ENCODE peak calls at places on chromosomes 11 and 22, in seven cellular contexts. One of them, this sample, is unnamed.

GRCh38 chr22:50081426-50082196 is 3.6 kb downstream of the MLC1 start:
- DNase-seq in activated CD8-positive, alpha-beta T cell treated with anti-CD3 and anti-CD28 coated beads for 36 hours: no peak
- DNase-seq in GM06990: no peak
- DNase-seq in stimulated activated naive B cell treated with anti-CD40 and anti-IgM and Interleukin-4, amounts not matched to agents 10 μg/mL and 1 μg/mL and 100 μg/mL, for 72 hours: no peak
- DNase-seq in osteoblast: peak
- DNase-seq in stimulated activated CD4-positive, alpha-beta T cell treated with anti-CD3 and anti-CD28 coated beads, Interleukin-1b, Interleukin-23, amount 100 ng/mL, for 24 hours: no peak
- DNase-seq in NCI-H524 treated with DMSO at 0.1 percent for 48 hours: no peak
- DNase-seq in this sample: no peak

GRCh38 chr11:5204787-5205186 is 4.3 kb upstream of the OR51V1 start:
- DNase-seq in stimulated activated CD4-positive, alpha-beta T cell treated with anti-CD3 and anti-CD28 coated beads, Interleukin-1b, Interleukin-23, amount 100 ng/mL, for 24 hours: no peak
- DNase-seq in stimulated activated naive B cell treated with anti-CD40 and anti-IgM and Interleukin-4, amounts not matched to agents 10 μg/mL and 1 μg/mL and 100 μg/mL, for 72 hours: no peak
- DNase-seq in GM06990: no peak
- DNase-seq in activated CD8-positive, alpha-beta T cell treated with anti-CD3 and anti-CD28 coated beads for 36 hours: no peak
- DNase-seq in NCI-H524 treated with DMSO at 0.1 percent for 48 hours: no peak
- DNase-seq in osteoblast: peak
- DNase-seq in this sample: no peak

GRCh38 chr11:117187007-117187406 is 8.5 kb downstream of the SIDT2 start:
- DNase-seq in osteoblast: peak
- DNase-seq in NCI-H524 treated with DMSO at 0.1 percent for 48 hours: no peak
- DNase-seq in stimulated activated naive B cell treated with anti-CD40 and anti-IgM and Interleukin-4, amounts not matched to agents 10 μg/mL and 1 μg/mL and 100 μg/mL, for 72 hours: no peak
- DNase-seq in stimulated activated CD4-positive, alpha-beta T cell treated with anti-CD3 and anti-CD28 coated beads, Interleukin-1b, Interleukin-23, amount 100 ng/mL, for 24 hours: no peak
- DNase-seq in GM06990: no peak
- DNase-seq in activated CD8-positive, alpha-beta T cell treated with anti-CD3 and anti-CD28 coated beads for 36 hours: no peak
- DNase-seq in this sample: no peak

GRCh38 chr11:92048415-92048814 is 176.2 kb upstream of the FAT3 start:
- DNase-seq in stimulated activated CD4-positive, alpha-beta T cell treated with anti-CD3 and anti-CD28 coated beads, Interleukin-1b, Interleukin-23, amount 100 ng/mL, for 24 hours: no peak
- DNase-seq in osteoblast: no peak
- DNase-seq in GM06990: no peak
- DNase-seq in stimulated activated naive B cell treated with anti-CD40 and anti-IgM and Interleukin-4, amounts not matched to agents 10 μg/mL and 1 μg/mL and 100 μg/mL, for 72 hours: no peak
- DNase-seq in NCI-H524 treated with DMSO at 0.1 percent for 48 hours: no peak
- DNase-seq in activated CD8-positive, alpha-beta T cell treated with anti-CD3 and anti-CD28 coated beads for 36 hours: no peak
- DNase-seq in this sample: peak

GRCh38 chr11:16945671-16946469 is 68.3 kb downstream of the PLEKHA7 start:
- DNase-seq in activated CD8-positive, alpha-beta T cell treated with anti-CD3 and anti-CD28 coated beads for 36 hours: peak
- DNase-seq in osteoblast: no peak
- DNase-seq in stimulated activated naive B cell treated with anti-CD40 and anti-IgM and Interleukin-4, amounts not matched to agents 10 μg/mL and 1 μg/mL and 100 μg/mL, for 72 hours: peak
- DNase-seq in GM06990: peak
- DNase-seq in NCI-H524 treated with DMSO at 0.1 percent for 48 hours: no peak
- DNase-seq in stimulated activated CD4-positive, alpha-beta T cell treated with anti-CD3 and anti-CD28 coated beads, Interleukin-1b, Interleukin-23, amount 100 ng/mL, for 24 hours: no peak
- DNase-seq in this sample: no peak

GRCh38 chr11:11218287-11218986 is 134.6 kb downstream of the CSNK2A3 start:
- DNase-seq in stimulated activated CD4-positive, alpha-beta T cell treated with anti-CD3 and anti-CD28 coated beads, Interleukin-1b, Interleukin-23, amount 100 ng/mL, for 24 hours: no peak
- DNase-seq in osteoblast: no peak
- DNase-seq in NCI-H524 treated with DMSO at 0.1 percent for 48 hours: no peak
- DNase-seq in GM06990: no peak
- DNase-seq in stimulated activated naive B cell treated with anti-CD40 and anti-IgM and Interleukin-4, amounts not matched to agents 10 μg/mL and 1 μg/mL and 100 μg/mL, for 72 hours: no peak
- DNase-seq in activated CD8-positive, alpha-beta T cell treated with anti-CD3 and anti-CD28 coated beads for 36 hours: no peak
- DNase-seq in this sample: no peak

GRCh38 chr11:128716231-128716630 is 22.4 kb downstream of the FLI1 start:
- DNase-seq in activated CD8-positive, alpha-beta T cell treated with anti-CD3 and anti-CD28 coated beads for 36 hours: peak
- DNase-seq in stimulated activated naive B cell treated with anti-CD40 and anti-IgM and Interleukin-4, amounts not matched to agents 10 μg/mL and 1 μg/mL and 100 μg/mL, for 72 hours: no peak
- DNase-seq in NCI-H524 treated with DMSO at 0.1 percent for 48 hours: no peak
- DNase-seq in GM06990: no peak
- DNase-seq in osteoblast: no peak
- DNase-seq in stimulated activated CD4-positive, alpha-beta T cell treated with anti-CD3 and anti-CD28 coated beads, Interleukin-1b, Interleukin-23, amount 100 ng/mL, for 24 hours: no peak
- DNase-seq in this sample: no peak

GRCh38 chr22:48827228-48827810 is 1000.4 kb downstream of the BRD1 start:
- DNase-seq in stimulated activated naive B cell treated with anti-CD40 and anti-IgM and Interleukin-4, amounts not matched to agents 10 μg/mL and 1 μg/mL and 100 μg/mL, for 72 hours: no peak
- DNase-seq in activated CD8-positive, alpha-beta T cell treated with anti-CD3 and anti-CD28 coated beads for 36 hours: no peak
- DNase-seq in NCI-H524 treated with DMSO at 0.1 percent for 48 hours: no peak
- DNase-seq in osteoblast: no peak
- DNase-seq in GM06990: no peak
- DNase-seq in stimulated activated CD4-positive, alpha-beta T cell treated with anti-CD3 and anti-CD28 coated beads, Interleukin-1b, Interleukin-23, amount 100 ng/mL, for 24 hours: no peak
- DNase-seq in this sample: no peak

GRCh38 chr11:1503708-1504104 is 17.1 kb upstream of the MOB2 start:
- DNase-seq in activated CD8-positive, alpha-beta T cell treated with anti-CD3 and anti-CD28 coated beads for 36 hours: no peak
- DNase-seq in NCI-H524 treated with DMSO at 0.1 percent for 48 hours: no peak
- DNase-seq in GM06990: no peak
- DNase-seq in stimulated activated CD4-positive, alpha-beta T cell treated with anti-CD3 and anti-CD28 coated beads, Interleukin-1b, Interleukin-23, amount 100 ng/mL, for 24 hours: no peak
- DNase-seq in stimulated activated naive B cell treated with anti-CD40 and anti-IgM and Interleukin-4, amounts not matched to agents 10 μg/mL and 1 μg/mL and 100 μg/mL, for 72 hours: no peak
- DNase-seq in osteoblast: no peak
- DNase-seq in this sample: no peak

GRCh38 chr11:86469491-86470388 is 95.1 kb downstream of the CCDC81 start:
- DNase-seq in osteoblast: no peak
- DNase-seq in NCI-H524 treated with DMSO at 0.1 percent for 48 hours: no peak
- DNase-seq in stimulated activated CD4-positive, alpha-beta T cell treated with anti-CD3 and anti-CD28 coated beads, Interleukin-1b, Interleukin-23, amount 100 ng/mL, for 24 hours: no peak
- DNase-seq in activated CD8-positive, alpha-beta T cell treated with anti-CD3 and anti-CD28 coated beads for 36 hours: no peak
- DNase-seq in stimulated activated naive B cell treated with anti-CD40 and anti-IgM and Interleukin-4, amounts not matched to agents 10 μg/mL and 1 μg/mL and 100 μg/mL, for 72 hours: no peak
- DNase-seq in GM06990: no peak
- DNase-seq in this sample: no peak

GRCh38 chr22:17430298-17430900 is 61.1 kb downstream of the CECR2 start:
- DNase-seq in activated CD8-positive, alpha-beta T cell treated with anti-CD3 and anti-CD28 coated beads for 36 hours: no peak
- DNase-seq in NCI-H524 treated with DMSO at 0.1 percent for 48 hours: peak
- DNase-seq in stimulated activated CD4-positive, alpha-beta T cell treated with anti-CD3 and anti-CD28 coated beads, Interleukin-1b, Interleukin-23, amount 100 ng/mL, for 24 hours: no peak
- DNase-seq in osteoblast: no peak
- DNase-seq in stimulated activated naive B cell treated with anti-CD40 and anti-IgM and Interleukin-4, amounts not matched to agents 10 μg/mL and 1 μg/mL and 100 μg/mL, for 72 hours: no peak
- DNase-seq in GM06990: no peak
- DNase-seq in this sample: no peak

GRCh38 chr11:75809991-75810390 is 5.0 kb upstream of the UVRAG start:
- DNase-seq in osteoblast: no peak
- DNase-seq in GM06990: no peak
- DNase-seq in NCI-H524 treated with DMSO at 0.1 percent for 48 hours: no peak
- DNase-seq in activated CD8-positive, alpha-beta T cell treated with anti-CD3 and anti-CD28 coated beads for 36 hours: no peak
- DNase-seq in stimulated activated naive B cell treated with anti-CD40 and anti-IgM and Interleukin-4, amounts not matched to agents 10 μg/mL and 1 μg/mL and 100 μg/mL, for 72 hours: no peak
- DNase-seq in stimulated activated CD4-positive, alpha-beta T cell treated with anti-CD3 and anti-CD28 coated beads, Interleukin-1b, Interleukin-23, amount 100 ng/mL, for 24 hours: no peak
- DNase-seq in this sample: no peak

GRCh38 chr11:122863704-122864326 is 18.7 kb upstream of the JHY start:
- DNase-seq in stimulated activated naive B cell treated with anti-CD40 and anti-IgM and Interleukin-4, amounts not matched to agents 10 μg/mL and 1 μg/mL and 100 μg/mL, for 72 hours: no peak
- DNase-seq in GM06990: no peak
- DNase-seq in osteoblast: peak
- DNase-seq in activated CD8-positive, alpha-beta T cell treated with anti-CD3 and anti-CD28 coated beads for 36 hours: peak
- DNase-seq in stimulated activated CD4-positive, alpha-beta T cell treated with anti-CD3 and anti-CD28 coated beads, Interleukin-1b, Interleukin-23, amount 100 ng/mL, for 24 hours: no peak
- DNase-seq in NCI-H524 treated with DMSO at 0.1 percent for 48 hours: no peak
- DNase-seq in this sample: peak

GRCh38 chr11:14583252-14584105 is 60.1 kb upstream of the PDE3B start:
- DNase-seq in stimulated activated CD4-positive, alpha-beta T cell treated with anti-CD3 and anti-CD28 coated beads, Interleukin-1b, Interleukin-23, amount 100 ng/mL, for 24 hours: no peak
- DNase-seq in NCI-H524 treated with DMSO at 0.1 percent for 48 hours: peak
- DNase-seq in GM06990: no peak
- DNase-seq in osteoblast: no peak
- DNase-seq in stimulated activated naive B cell treated with anti-CD40 and anti-IgM and Interleukin-4, amounts not matched to agents 10 μg/mL and 1 μg/mL and 100 μg/mL, for 72 hours: no peak
- DNase-seq in activated CD8-positive, alpha-beta T cell treated with anti-CD3 and anti-CD28 coated beads for 36 hours: no peak
- DNase-seq in this sample: no peak

GRCh38 chr11:130088909-130089668 is 19.4 kb downstream of the APLP2 start:
- DNase-seq in activated CD8-positive, alpha-beta T cell treated with anti-CD3 and anti-CD28 coated beads for 36 hours: no peak
- DNase-seq in stimulated activated naive B cell treated with anti-CD40 and anti-IgM and Interleukin-4, amounts not matched to agents 10 μg/mL and 1 μg/mL and 100 μg/mL, for 72 hours: no peak
- DNase-seq in NCI-H524 treated with DMSO at 0.1 percent for 48 hours: no peak
- DNase-seq in GM06990: no peak
- DNase-seq in osteoblast: no peak
- DNase-seq in stimulated activated CD4-positive, alpha-beta T cell treated with anti-CD3 and anti-CD28 coated beads, Interleukin-1b, Interleukin-23, amount 100 ng/mL, for 24 hours: no peak
- DNase-seq in this sample: no peak

GRCh38 chr22:48071828-48072227 is 1309.4 kb downstream of the TBC1D22A start:
- DNase-seq in osteoblast: no peak
- DNase-seq in NCI-H524 treated with DMSO at 0.1 percent for 48 hours: no peak
- DNase-seq in stimulated activated naive B cell treated with anti-CD40 and anti-IgM and Interleukin-4, amounts not matched to agents 10 μg/mL and 1 μg/mL and 100 μg/mL, for 72 hours: no peak
- DNase-seq in GM06990: no peak
- DNase-seq in stimulated activated CD4-positive, alpha-beta T cell treated with anti-CD3 and anti-CD28 coated beads, Interleukin-1b, Interleukin-23, amount 100 ng/mL, for 24 hours: no peak
- DNase-seq in activated CD8-positive, alpha-beta T cell treated with anti-CD3 and anti-CD28 coated beads for 36 hours: no peak
- DNase-seq in this sample: no peak

GRCh38 chr22:39252461-39253391 is 7.9 kb upstream of the PDGFB start:
- DNase-seq in osteoblast: no peak
- DNase-seq in stimulated activated CD4-positive, alpha-beta T cell treated with anti-CD3 and anti-CD28 coated beads, Interleukin-1b, Interleukin-23, amount 100 ng/mL, for 24 hours: no peak
- DNase-seq in activated CD8-positive, alpha-beta T cell treated with anti-CD3 and anti-CD28 coated beads for 36 hours: no peak
- DNase-seq in NCI-H524 treated with DMSO at 0.1 percent for 48 hours: no peak
- DNase-seq in GM06990: no peak
- DNase-seq in stimulated activated naive B cell treated with anti-CD40 and anti-IgM and Interleukin-4, amounts not matched to agents 10 μg/mL and 1 μg/mL and 100 μg/mL, for 72 hours: no peak
- DNase-seq in this sample: no peak

GRCh38 chr11:94790771-94791180 is 22.6 kb downstream of the AMOTL1 start:
- DNase-seq in stimulated activated CD4-positive, alpha-beta T cell treated with anti-CD3 and anti-CD28 coated beads, Interleukin-1b, Interleukin-23, amount 100 ng/mL, for 24 hours: no peak
- DNase-seq in osteoblast: no peak
- DNase-seq in stimulated activated naive B cell treated with anti-CD40 and anti-IgM and Interleukin-4, amounts not matched to agents 10 μg/mL and 1 μg/mL and 100 μg/mL, for 72 hours: no peak
- DNase-seq in GM06990: no peak
- DNase-seq in activated CD8-positive, alpha-beta T cell treated with anti-CD3 and anti-CD28 coated beads for 36 hours: no peak
- DNase-seq in NCI-H524 treated with DMSO at 0.1 percent for 48 hours: no peak
- DNase-seq in this sample: no peak

GRCh38 chr22:19959587-19960490 is 18.2 kb upstream of the TXNRD2 start:
- DNase-seq in stimulated activated CD4-positive, alpha-beta T cell treated with anti-CD3 and anti-CD28 coated beads, Interleukin-1b, Interleukin-23, amount 100 ng/mL, for 24 hours: no peak
- DNase-seq in stimulated activated naive B cell treated with anti-CD40 and anti-IgM and Interleukin-4, amounts not matched to agents 10 μg/mL and 1 μg/mL and 100 μg/mL, for 72 hours: no peak
- DNase-seq in GM06990: no peak
- DNase-seq in activated CD8-positive, alpha-beta T cell treated with anti-CD3 and anti-CD28 coated beads for 36 hours: no peak
- DNase-seq in NCI-H524 treated with DMSO at 0.1 percent for 48 hours: no peak
- DNase-seq in osteoblast: peak
- DNase-seq in this sample: no peak

GRCh38 chr11:13291794-13292193 is 14.2 kb downstream of the BMAL1 start:
- DNase-seq in stimulated activated CD4-positive, alpha-beta T cell treated with anti-CD3 and anti-CD28 coated beads, Interleukin-1b, Interleukin-23, amount 100 ng/mL, for 24 hours: no peak
- DNase-seq in stimulated activated naive B cell treated with anti-CD40 and anti-IgM and Interleukin-4, amounts not matched to agents 10 μg/mL and 1 μg/mL and 100 μg/mL, for 72 hours: no peak
- DNase-seq in activated CD8-positive, alpha-beta T cell treated with anti-CD3 and anti-CD28 coated beads for 36 hours: no peak
- DNase-seq in NCI-H524 treated with DMSO at 0.1 percent for 48 hours: no peak
- DNase-seq in GM06990: no peak
- DNase-seq in osteoblast: no peak
- DNase-seq in this sample: no peak

GRCh38 chr11:84173078-84173477 is 886.9 kb upstream of the CCDC90B start:
- DNase-seq in stimulated activated CD4-positive, alpha-beta T cell treated with anti-CD3 and anti-CD28 coated beads, Interleukin-1b, Interleukin-23, amount 100 ng/mL, for 24 hours: no peak
- DNase-seq in GM06990: no peak
- DNase-seq in osteoblast: no peak
- DNase-seq in stimulated activated naive B cell treated with anti-CD40 and anti-IgM and Interleukin-4, amounts not matched to agents 10 μg/mL and 1 μg/mL and 100 μg/mL, for 72 hours: no peak
- DNase-seq in activated CD8-positive, alpha-beta T cell treated with anti-CD3 and anti-CD28 coated beads for 36 hours: no peak
- DNase-seq in NCI-H524 treated with DMSO at 0.1 percent for 48 hours: no peak
- DNase-seq in this sample: no peak

GRCh38 chr11:75293903-75294302 is 53.3 kb downstream of the TPBGL start:
- DNase-seq in stimulated activated naive B cell treated with anti-CD40 and anti-IgM and Interleukin-4, amounts not matched to agents 10 μg/mL and 1 μg/mL and 100 μg/mL, for 72 hours: no peak
- DNase-seq in activated CD8-positive, alpha-beta T cell treated with anti-CD3 and anti-CD28 coated beads for 36 hours: no peak
- DNase-seq in NCI-H524 treated with DMSO at 0.1 percent for 48 hours: no peak
- DNase-seq in GM06990: no peak
- DNase-seq in stimulated activated CD4-positive, alpha-beta T cell treated with anti-CD3 and anti-CD28 coated beads, Interleukin-1b, Interleukin-23, amount 100 ng/mL, for 24 hours: no peak
- DNase-seq in osteoblast: no peak
- DNase-seq in this sample: no peak

GRCh38 chr11:94511932-94512781 is at the start of gene C11orf97:
- DNase-seq in stimulated activated naive B cell treated with anti-CD40 and anti-IgM and Interleukin-4, amounts not matched to agents 10 μg/mL and 1 μg/mL and 100 μg/mL, for 72 hours: peak
- DNase-seq in osteoblast: peak
- DNase-seq in stimulated activated CD4-positive, alpha-beta T cell treated with anti-CD3 and anti-CD28 coated beads, Interleukin-1b, Interleukin-23, amount 100 ng/mL, for 24 hours: no peak
- DNase-seq in activated CD8-positive, alpha-beta T cell treated with anti-CD3 and anti-CD28 coated beads for 36 hours: peak
- DNase-seq in NCI-H524 treated with DMSO at 0.1 percent for 48 hours: no peak
- DNase-seq in GM06990: peak
- DNase-seq in this sample: no peak

GRCh38 chr11:44104472-44105294 is 9.2 kb downstream of the EXT2 start:
- DNase-seq in GM06990: no peak
- DNase-seq in stimulated activated CD4-positive, alpha-beta T cell treated with anti-CD3 and anti-CD28 coated beads, Interleukin-1b, Interleukin-23, amount 100 ng/mL, for 24 hours: no peak
- DNase-seq in stimulated activated naive B cell treated with anti-CD40 and anti-IgM and Interleukin-4, amounts not matched to agents 10 μg/mL and 1 μg/mL and 100 μg/mL, for 72 hours: no peak
- DNase-seq in activated CD8-positive, alpha-beta T cell treated with anti-CD3 and anti-CD28 coated beads for 36 hours: no peak
- DNase-seq in osteoblast: peak
- DNase-seq in NCI-H524 treated with DMSO at 0.1 percent for 48 hours: no peak
- DNase-seq in this sample: no peak

GRCh38 chr22:44753189-44754042 is 1.0 kb downstream of the ARHGAP8 start:
- DNase-seq in GM06990: no peak
- DNase-seq in osteoblast: peak
- DNase-seq in stimulated activated naive B cell treated with anti-CD40 and anti-IgM and Interleukin-4, amounts not matched to agents 10 μg/mL and 1 μg/mL and 100 μg/mL, for 72 hours: no peak
- DNase-seq in activated CD8-positive, alpha-beta T cell treated with anti-CD3 and anti-CD28 coated beads for 36 hours: no peak
- DNase-seq in NCI-H524 treated with DMSO at 0.1 percent for 48 hours: no peak
- DNase-seq in stimulated activated CD4-positive, alpha-beta T cell treated with anti-CD3 and anti-CD28 coated beads, Interleukin-1b, Interleukin-23, amount 100 ng/mL, for 24 hours: no peak
- DNase-seq in this sample: no peak

GRCh38 chr22:20022231-20023069 is 1.5 kb downstream of the TANGO2 start:
- DNase-seq in GM06990: no peak
- DNase-seq in activated CD8-positive, alpha-beta T cell treated with anti-CD3 and anti-CD28 coated beads for 36 hours: no peak
- DNase-seq in NCI-H524 treated with DMSO at 0.1 percent for 48 hours: no peak
- DNase-seq in stimulated activated naive B cell treated with anti-CD40 and anti-IgM and Interleukin-4, amounts not matched to agents 10 μg/mL and 1 μg/mL and 100 μg/mL, for 72 hours: no peak
- DNase-seq in osteoblast: peak
- DNase-seq in stimulated activated CD4-positive, alpha-beta T cell treated with anti-CD3 and anti-CD28 coated beads, Interleukin-1b, Interleukin-23, amount 100 ng/mL, for 24 hours: no peak
- DNase-seq in this sample: no peak

GRCh38 chr22:42994917-42995562 is 19.9 kb downstream of the PACSIN2 start:
- DNase-seq in stimulated activated naive B cell treated with anti-CD40 and anti-IgM and Interleukin-4, amounts not matched to agents 10 μg/mL and 1 μg/mL and 100 μg/mL, for 72 hours: peak
- DNase-seq in GM06990: peak
- DNase-seq in activated CD8-positive, alpha-beta T cell treated with anti-CD3 and anti-CD28 coated beads for 36 hours: no peak
- DNase-seq in osteoblast: peak
- DNase-seq in NCI-H524 treated with DMSO at 0.1 percent for 48 hours: no peak
- DNase-seq in stimulated activated CD4-positive, alpha-beta T cell treated with anti-CD3 and anti-CD28 coated beads, Interleukin-1b, Interleukin-23, amount 100 ng/mL, for 24 hours: no peak
- DNase-seq in this sample: peak

GRCh38 chr22:37254867-37255233 is 10.8 kb upstream of the RAC2 start:
- DNase-seq in stimulated activated naive B cell treated with anti-CD40 and anti-IgM and Interleukin-4, amounts not matched to agents 10 μg/mL and 1 μg/mL and 100 μg/mL, for 72 hours: no peak
- DNase-seq in osteoblast: peak
- DNase-seq in stimulated activated CD4-positive, alpha-beta T cell treated with anti-CD3 and anti-CD28 coated beads, Interleukin-1b, Interleukin-23, amount 100 ng/mL, for 24 hours: no peak
- DNase-seq in GM06990: no peak
- DNase-seq in NCI-H524 treated with DMSO at 0.1 percent for 48 hours: no peak
- DNase-seq in activated CD8-positive, alpha-beta T cell treated with anti-CD3 and anti-CD28 coated beads for 36 hours: no peak
- DNase-seq in this sample: no peak

GRCh38 chr22:44438056-44438455 is 60.0 kb downstream of the RTL6 start:
- DNase-seq in osteoblast: no peak
- DNase-seq in GM06990: no peak
- DNase-seq in stimulated activated CD4-positive, alpha-beta T cell treated with anti-CD3 and anti-CD28 coated beads, Interleukin-1b, Interleukin-23, amount 100 ng/mL, for 24 hours: no peak
- DNase-seq in NCI-H524 treated with DMSO at 0.1 percent for 48 hours: no peak
- DNase-seq in stimulated activated naive B cell treated with anti-CD40 and anti-IgM and Interleukin-4, amounts not matched to agents 10 μg/mL and 1 μg/mL and 100 μg/mL, for 72 hours: no peak
- DNase-seq in activated CD8-positive, alpha-beta T cell treated with anti-CD3 and anti-CD28 coated beads for 36 hours: no peak
- DNase-seq in this sample: no peak

GRCh38 chr22:49659281-49659923 is 168.3 kb downstream of the BRD1 start:
- DNase-seq in stimulated activated CD4-positive, alpha-beta T cell treated with anti-CD3 and anti-CD28 coated beads, Interleukin-1b, Interleukin-23, amount 100 ng/mL, for 24 hours: no peak
- DNase-seq in stimulated activated naive B cell treated with anti-CD40 and anti-IgM and Interleukin-4, amounts not matched to agents 10 μg/mL and 1 μg/mL and 100 μg/mL, for 72 hours: no peak
- DNase-seq in osteoblast: peak
- DNase-seq in NCI-H524 treated with DMSO at 0.1 percent for 48 hours: no peak
- DNase-seq in activated CD8-positive, alpha-beta T cell treated with anti-CD3 and anti-CD28 coated beads for 36 hours: no peak
- DNase-seq in GM06990: no peak
- DNase-seq in this sample: no peak

GRCh38 chr11:19398772-19399542 is 158.2 kb upstream of the E2F8 start:
- DNase-seq in stimulated activated naive B cell treated with anti-CD40 and anti-IgM and Interleukin-4, amounts not matched to agents 10 μg/mL and 1 μg/mL and 100 μg/mL, for 72 hours: no peak
- DNase-seq in NCI-H524 treated with DMSO at 0.1 percent for 48 hours: no peak
- DNase-seq in activated CD8-positive, alpha-beta T cell treated with anti-CD3 and anti-CD28 coated beads for 36 hours: no peak
- DNase-seq in GM06990: no peak
- DNase-seq in osteoblast: peak
- DNase-seq in stimulated activated CD4-positive, alpha-beta T cell treated with anti-CD3 and anti-CD28 coated beads, Interleukin-1b, Interleukin-23, amount 100 ng/mL, for 24 hours: no peak
- DNase-seq in this sample: no peak

GRCh38 chr11:17596711-17597110 is 49.7 kb downstream of the OTOG start:
- DNase-seq in stimulated activated naive B cell treated with anti-CD40 and anti-IgM and Interleukin-4, amounts not matched to agents 10 μg/mL and 1 μg/mL and 100 μg/mL, for 72 hours: no peak
- DNase-seq in GM06990: no peak
- DNase-seq in osteoblast: no peak
- DNase-seq in NCI-H524 treated with DMSO at 0.1 percent for 48 hours: no peak
- DNase-seq in activated CD8-positive, alpha-beta T cell treated with anti-CD3 and anti-CD28 coated beads for 36 hours: no peak
- DNase-seq in stimulated activated CD4-positive, alpha-beta T cell treated with anti-CD3 and anti-CD28 coated beads, Interleukin-1b, Interleukin-23, amount 100 ng/mL, for 24 hours: no peak
- DNase-seq in this sample: no peak

GRCh38 chr22:49934144-49934890 is 15.9 kb downstream of the CRELD2 start:
- DNase-seq in osteoblast: no peak
- DNase-seq in stimulated activated naive B cell treated with anti-CD40 and anti-IgM and Interleukin-4, amounts not matched to agents 10 μg/mL and 1 μg/mL and 100 μg/mL, for 72 hours: peak
- DNase-seq in stimulated activated CD4-positive, alpha-beta T cell treated with anti-CD3 and anti-CD28 coated beads, Interleukin-1b, Interleukin-23, amount 100 ng/mL, for 24 hours: no peak
- DNase-seq in NCI-H524 treated with DMSO at 0.1 percent for 48 hours: no peak
- DNase-seq in GM06990: no peak
- DNase-seq in activated CD8-positive, alpha-beta T cell treated with anti-CD3 and anti-CD28 coated beads for 36 hours: peak
- DNase-seq in this sample: no peak

This sample was measured in SK-N-MC.